ENCODE peak calls at places on chromosomes 4 and X, in four cellular contexts. One of them, this sample, is unnamed.

GRCh38 chr4:156293657-156294297 is 340.1 kb upstream of the CTSO start:
- DNase-seq in GM06990: no peak
- DNase-seq in AG04450: peak
- DNase-seq in psoas muscle: no peak
- DNase-seq in this sample: no peak

GRCh38 chr4:89072921-89073320 is 15.9 kb upstream of the FAM13A start:
- DNase-seq in AG04450: no peak
- DNase-seq in GM06990: no peak
- DNase-seq in psoas muscle: no peak
- DNase-seq in this sample: no peak

GRCh38 chrX:30060718-30061117 is 154.6 kb upstream of the MAGEB2 start:
- DNase-seq in GM06990: no peak
- DNase-seq in AG04450: no peak
- DNase-seq in psoas muscle: no peak
- DNase-seq in this sample: no peak

GRCh38 chr4:53895137-53895536 is 169.3 kb downstream of the CHIC2 start:
- DNase-seq in GM06990: no peak
- DNase-seq in psoas muscle: no peak
- DNase-seq in AG04450: no peak
- DNase-seq in this sample: no peak

GRCh38 chr4:48585401-48585800 is 95.3 kb downstream of the ZAR1 start:
- DNase-seq in psoas muscle: no peak
- DNase-seq in GM06990: no peak
- DNase-seq in AG04450: no peak
- DNase-seq in this sample: no peak

GRCh38 chr4:7418131-7418943 is 16.4 kb downstream of the PSAPL1 start:
- DNase-seq in AG04450: no peak
- DNase-seq in GM06990: no peak
- DNase-seq in psoas muscle: no peak
- DNase-seq in this sample: no peak

GRCh38 chrX:145817299-145817665 is 347 bp upstream of the SLITRK2 start:
- DNase-seq in AG04450: no peak
- DNase-seq in psoas muscle: peak
- DNase-seq in GM06990: no peak
- DNase-seq in this sample: no peak

GRCh38 chr4:122874194-122874593 is 47.6 kb downstream of the FGF2 start:
- DNase-seq in GM06990: no peak
- DNase-seq in AG04450: peak
- DNase-seq in psoas muscle: no peak
- DNase-seq in this sample: no peak

GRCh38 chr4:184802203-184803015 is 23.4 kb downstream of the ACSL1 start:
- DNase-seq in GM06990: no peak
- DNase-seq in AG04450: no peak
- DNase-seq in psoas muscle: no peak
- DNase-seq in this sample: no peak

GRCh38 chr4:7410470-7410869 is 24.3 kb downstream of the PSAPL1 start:
- DNase-seq in AG04450: no peak
- DNase-seq in psoas muscle: no peak
- DNase-seq in GM06990: no peak
- DNase-seq in this sample: no peak

GRCh38 chr4:33890841-33891240 is 2353.5 kb downstream of the ARAP2 start:
- DNase-seq in AG04450: no peak
- DNase-seq in psoas muscle: no peak
- DNase-seq in GM06990: no peak
- DNase-seq in this sample: no peak

GRCh38 chrX:15310117-15310516 is 5.3 kb downstream of the ASB11 start:
- DNase-seq in psoas muscle: no peak
- DNase-seq in AG04450: no peak
- DNase-seq in GM06990: no peak
- DNase-seq in this sample: no peak

GRCh38 chr4:53937918-53938317 is 126.5 kb downstream of the CHIC2 start:
- DNase-seq in GM06990: no peak
- DNase-seq in AG04450: peak
- DNase-seq in psoas muscle: no peak
- DNase-seq in this sample: no peak

GRCh38 chr4:154344686-154345085 is 146.9 kb downstream of the DCHS2 start:
- DNase-seq in AG04450: no peak
- DNase-seq in GM06990: no peak
- DNase-seq in psoas muscle: no peak
- DNase-seq in this sample: no peak

GRCh38 chr4:115950806-115951205 is 837.4 kb upstream of the NDST4 start:
- DNase-seq in psoas muscle: no peak
- DNase-seq in AG04450: no peak
- DNase-seq in GM06990: peak
- DNase-seq in this sample: no peak

GRCh38 chrX:64204701-64205440 is 637 bp downstream of the AMER1 start:
- DNase-seq in GM06990: peak
- DNase-seq in psoas muscle: peak
- DNase-seq in AG04450: no peak
- DNase-seq in this sample: no peak

GRCh38 chrX:118847676-118848075 is 24.1 kb downstream of the ZCCHC12 start:
- DNase-seq in AG04450: no peak
- DNase-seq in GM06990: no peak
- DNase-seq in psoas muscle: no peak
- DNase-seq in this sample: no peak

GRCh38 chrX:140817943-140818342 is 108.4 kb downstream of the LINC00632 start:
- DNase-seq in psoas muscle: no peak
- DNase-seq in AG04450: no peak
- DNase-seq in GM06990: no peak
- DNase-seq in this sample: no peak

GRCh38 chrX:153595387-153595786 is 3.6 kb downstream of the CCNQ start:
- DNase-seq in AG04450: no peak
- DNase-seq in psoas muscle: no peak
- DNase-seq in GM06990: no peak
- DNase-seq in this sample: no peak

GRCh38 chr4:54723786-54724185 is 66.0 kb downstream of the KIT start:
- DNase-seq in GM06990: no peak
- DNase-seq in AG04450: no peak
- DNase-seq in psoas muscle: no peak
- DNase-seq in this sample: no peak

GRCh38 chrX:18377802-18378201 is 23.3 kb upstream of the SCML2 start:
- DNase-seq in GM06990: no peak
- DNase-seq in psoas muscle: no peak
- DNase-seq in AG04450: no peak
- DNase-seq in this sample: no peak

GRCh38 chr4:165760182-165760581 is 112.9 kb upstream of the TLL1 start:
- DNase-seq in AG04450: no peak
- DNase-seq in GM06990: no peak
- DNase-seq in psoas muscle: no peak
- DNase-seq in this sample: no peak

GRCh38 chrX:64976673-64977040 is 407 bp upstream of the ZC4H2 start:
- DNase-seq in psoas muscle: no peak
- DNase-seq in GM06990: no peak
- DNase-seq in AG04450: no peak
- DNase-seq in this sample: no peak

GRCh38 chrX:56233682-56234081 is 1.5 kb downstream of the KLF8 start:
- DNase-seq in AG04450: no peak
- DNase-seq in GM06990: no peak
- DNase-seq in psoas muscle: peak
- DNase-seq in this sample: no peak

GRCh38 chrX:147183161-147183560 is 368.6 kb upstream of the CXorf51A start:
- DNase-seq in AG04450: no peak
- DNase-seq in psoas muscle: no peak
- DNase-seq in GM06990: no peak
- DNase-seq in this sample: no peak

GRCh38 chrX:124342174-124342867 is 4.0 kb upstream of the SH2D1A start:
- DNase-seq in AG04450: no peak
- DNase-seq in GM06990: no peak
- DNase-seq in psoas muscle: no peak
- DNase-seq in this sample: no peak

GRCh38 chr4:63790377-63790776 is 618.9 kb downstream of the TECRL start:
- DNase-seq in GM06990: no peak
- DNase-seq in AG04450: no peak
- DNase-seq in psoas muscle: no peak
- DNase-seq in this sample: no peak

DNA sequence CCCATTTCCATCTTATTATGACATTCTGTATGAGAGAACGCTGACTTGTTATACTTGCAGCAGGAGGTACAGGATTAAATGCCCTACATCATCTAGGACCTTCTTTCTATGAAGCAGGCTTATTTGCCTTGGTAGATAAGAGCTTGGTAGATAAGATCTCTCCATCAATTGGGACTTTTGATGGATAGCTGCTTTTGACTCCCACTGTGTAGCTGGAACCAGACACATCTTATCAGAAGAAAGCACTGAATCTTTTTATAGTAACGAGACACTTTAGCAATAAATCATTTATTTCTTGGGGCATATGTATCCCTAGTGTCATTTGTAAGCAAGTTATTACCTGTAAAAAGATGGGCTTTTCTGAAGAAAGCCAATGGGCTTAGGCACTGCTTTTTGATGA is 613.9 kb downstream of the TECRL start:
- DNase-seq in GM06990: no peak
- DNase-seq in psoas muscle: no peak
- DNase-seq in AG04450: no peak
- DNase-seq in this sample: no peak
- TF ChIP-seq CTCF in GM06990: no peak
- TF ChIP-seq CTCF in psoas muscle: no peak
- TF ChIP-seq CTCF in AG04450: no peak
- TF ChIP-seq CTCF in this sample: no peak

GRCh38 chr4:68182382-68182820 is 52.7 kb upstream of the TMPRSS11F start:
- DNase-seq in AG04450: no peak
- DNase-seq in psoas muscle: no peak
- DNase-seq in GM06990: no peak
- DNase-seq in this sample: no peak

GRCh38 chr4:68175562-68176155 is 46.0 kb upstream of the TMPRSS11F start:
- DNase-seq in GM06990: no peak
- DNase-seq in psoas muscle: no peak
- DNase-seq in AG04450: peak
- DNase-seq in this sample: no peak

GRCh38 chr4:68176904-68177303 is 47.2 kb upstream of the TMPRSS11F start:
- DNase-seq in AG04450: no peak
- DNase-seq in GM06990: no peak
- DNase-seq in psoas muscle: no peak
- DNase-seq in this sample: no peak

GRCh38 chr4:68180858-68181531 is 51.3 kb upstream of the TMPRSS11F start:
- DNase-seq in GM06990: no peak
- DNase-seq in psoas muscle: no peak
- DNase-seq in AG04450: no peak
- DNase-seq in this sample: no peak

GRCh38 chr4:68176500-68176899 is 46.8 kb upstream of the TMPRSS11F start:
- DNase-seq in AG04450: no peak
- DNase-seq in psoas muscle: no peak
- DNase-seq in GM06990: no peak
- DNase-seq in this sample: no peak
- TF ChIP-seq CTCF in AG04450: peak
- TF ChIP-seq CTCF in psoas muscle: no peak
- TF ChIP-seq CTCF in GM06990: no peak
- TF ChIP-seq CTCF in this sample: no peak

GRCh38 chr4:1008840-1009646 is 2.4 kb upstream of the FGFRL1 start:
- DNase-seq in GM06990: peak
- DNase-seq in AG04450: no peak
- DNase-seq in psoas muscle: peak
- DNase-seq in this sample: no peak

GRCh38 chr4:1009647-1010521 is 1.5 kb upstream of the FGFRL1 start:
- DNase-seq in GM06990: peak
- DNase-seq in AG04450: no peak
- DNase-seq in psoas muscle: peak
- DNase-seq in this sample: peak

GRCh38 chr4:1011022-1011694 is at the start of gene FGFRL1:
- DNase-seq in psoas muscle: peak
- DNase-seq in GM06990: peak
- DNase-seq in AG04450: peak
- DNase-seq in this sample: peak

GRCh38 chr4:1012031-1012739 is 759 bp downstream of the FGFRL1 start:
- DNase-seq in psoas muscle: no peak
- DNase-seq in GM06990: no peak
- DNase-seq in AG04450: no peak
- DNase-seq in this sample: no peak

DNA sequence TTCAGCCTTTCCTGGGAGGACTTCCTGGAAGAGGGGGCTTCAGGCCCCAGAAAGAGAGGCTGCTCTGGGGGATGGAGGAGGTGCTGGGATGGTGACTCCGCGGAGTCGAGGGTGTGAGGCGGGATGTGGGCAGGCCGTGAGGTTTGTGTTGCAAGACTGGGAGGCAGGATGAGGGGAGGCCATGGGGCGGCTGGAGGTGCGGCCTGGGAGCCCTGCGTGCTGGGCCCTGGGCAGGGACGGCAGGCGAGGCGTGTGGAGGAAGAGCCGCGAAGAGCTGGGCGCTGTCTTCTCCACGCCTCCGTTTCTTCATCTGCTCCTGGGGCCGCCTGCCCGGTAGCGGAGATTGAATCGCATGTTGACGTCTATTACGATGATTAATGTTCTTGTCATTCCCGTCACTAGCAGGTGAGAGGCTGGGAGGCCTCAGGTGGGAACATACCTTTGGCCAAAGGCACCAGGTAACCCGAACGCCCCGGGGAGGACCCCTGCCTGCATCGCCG is 854 bp upstream of the FGFRL1 start:
- DNase-seq in GM06990: peak
- DNase-seq in psoas muscle: peak
- DNase-seq in AG04450: peak
- DNase-seq in this sample: peak
- TF ChIP-seq CTCF in GM06990: no peak
- TF ChIP-seq CTCF in psoas muscle: no peak
- TF ChIP-seq CTCF in AG04450: no peak
- TF ChIP-seq CTCF in this sample: no peak

GRCh38 chrX:3939967-3940610 is 226.6 kb upstream of the PRKX start:
- DNase-seq in AG04450: no peak
- DNase-seq in GM06990: no peak
- DNase-seq in psoas muscle: no peak
- DNase-seq in this sample: no peak
- TF ChIP-seq CTCF in AG04450: peak
- TF ChIP-seq CTCF in GM06990: peak
- TF ChIP-seq CTCF in psoas muscle: no peak
- TF ChIP-seq CTCF in this sample: no peak

GRCh38 chrX:107537815-107538214 is 88.4 kb downstream of the FRMPD3 start:
- DNase-seq in GM06990: no peak
- DNase-seq in AG04450: no peak
- DNase-seq in psoas muscle: no peak
- DNase-seq in this sample: no peak
- TF ChIP-seq CTCF in GM06990: peak
- TF ChIP-seq CTCF in AG04450: peak
- TF ChIP-seq CTCF in psoas muscle: peak
- TF ChIP-seq CTCF in this sample: peak

GRCh38 chrX:150680974-150681373 is 12.2 kb upstream of the MTMR1 start:
- DNase-seq in AG04450: no peak
- DNase-seq in psoas muscle: no peak
- DNase-seq in GM06990: no peak
- DNase-seq in this sample: no peak
- TF ChIP-seq CTCF in AG04450: peak
- TF ChIP-seq CTCF in psoas muscle: no peak
- TF ChIP-seq CTCF in GM06990: peak
- TF ChIP-seq CTCF in this sample: no peak

This sample was measured in CD14-positive monocyte.